ENCODE peak calls at places on chromosomes 16 and 17, in six cellular contexts. J, M, C, V, I and R are unnamed samples.

GRCh38 chr17:73320601-73321264 is 8.9 kb upstream of the CDC42EP4 start:
- DNase-seq in J (no peak), M (no peak), C (no peak), V (no peak), I (no peak), R (peak; percentile 60)

GRCh38 chr17:31560836-31561235 is 169.4 kb downstream of the RAB11FIP4 start:
- DNase-seq in J (no peak), M (no peak), C (no peak), V (no peak), I (no peak), R (no peak)

GRCh38 chr17:33052856-33053255 is 61.2 kb downstream of the SPACA3 start:
- DNase-seq in J (no peak), M (no peak), C (no peak), V (no peak), I (no peak), R (no peak)

GRCh38 chr17:61412860-61413653 is 13.4 kb downstream of the TBX2 start:
- DNase-seq in J (peak; percentile 63), M (no peak), C (no peak), V (peak; percentile 30), I (no peak), R (peak; percentile 35)

GRCh38 chr17:50146230-50146926 is 4.1 kb downstream of the PPP1R9B start:
- DNase-seq in J (no peak), M (no peak), C (no peak), V (no peak), I (no peak), R (no peak)

GRCh38 chr17:82031885-82032627 is 578 bp downstream of the RAC3 start:
- DNase-seq in J (no peak), M (peak; percentile 86), C (no peak), V (no peak), I (peak; percentile 31), R (no peak)

GRCh38 chr16:740764-741505 is at the start of gene CIAO3:
- DNase-seq in J (peak; percentile 94), M (peak; percentile 94), C (peak; percentile 93), V (peak; percentile 87), I (peak; percentile 96), R (peak; percentile 93)

GRCh38 chr17:59669944-59670343 is 37.3 kb downstream of the PTRH2 start:
- DNase-seq in J (no peak), M (no peak), C (no peak), V (no peak), I (no peak), R (no peak)

GRCh38 chr17:39761861-39762496 is 24.2 kb downstream of the GRB7 start:
- DNase-seq in J (no peak), M (no peak), C (no peak), V (no peak), I (no peak), R (no peak)

GRCh38 chr17:511001-511690 is 158.5 kb upstream of the RPH3AL start:
- DNase-seq in J (peak; percentile 74), M (no peak), C (no peak), V (no peak), I (no peak), R (no peak)

GRCh38 chr17:55414983-55415382 is 6.7 kb downstream of the MMD start:
- DNase-seq in J (no peak), M (no peak), C (no peak), V (no peak), I (no peak), R (no peak)

GRCh38 chr17:62929320-62929719 is 36.7 kb upstream of the TANC2 start:
- DNase-seq in J (no peak), M (no peak), C (no peak), V (no peak), I (no peak), R (no peak)

GRCh38 chr17:70048020-70048419 is 27.0 kb upstream of the KCNJ16 start:
- DNase-seq in J (no peak), M (no peak), C (no peak), V (no peak), I (no peak), R (no peak)

GRCh38 chr16:4392382-4393242 is 21.0 kb downstream of the VASN start:
- DNase-seq in J (no peak), M (no peak), C (peak; percentile 84), V (no peak), I (no peak), R (peak; percentile 94)

GRCh38 chr16:53775821-53776431 is 72.0 kb downstream of the FTO start:
- DNase-seq in J (no peak), M (no peak), C (no peak), V (peak; percentile 80), I (no peak), R (no peak)

GRCh38 chr16:1661826-1662225 is 16.3 kb upstream of the JPT2 start:
- DNase-seq in J (no peak), M (no peak), C (no peak), V (no peak), I (no peak), R (no peak)

GRCh38 chr16:81366316-81366932 is 51.7 kb downstream of the GAN start:
- DNase-seq in J (no peak), M (peak; percentile 58), C (no peak), V (no peak), I (peak; percentile 70), R (no peak)

GRCh38 chr17:78131172-78132085 is 858 bp downstream of the TMC8 start:
- DNase-seq in J (no peak), M (no peak), C (no peak), V (no peak), I (peak; percentile 70), R (peak; percentile 18)
- H3K4me3 ChIP-seq in J (peak overlapping the region; percentile 22), M (no peak overlapping the region), C (no peak overlapping the region), V (peak overlapping the region; percentile 1), I (peak overlapping the region; percentile 81), R (no peak overlapping the region)

DNA sequence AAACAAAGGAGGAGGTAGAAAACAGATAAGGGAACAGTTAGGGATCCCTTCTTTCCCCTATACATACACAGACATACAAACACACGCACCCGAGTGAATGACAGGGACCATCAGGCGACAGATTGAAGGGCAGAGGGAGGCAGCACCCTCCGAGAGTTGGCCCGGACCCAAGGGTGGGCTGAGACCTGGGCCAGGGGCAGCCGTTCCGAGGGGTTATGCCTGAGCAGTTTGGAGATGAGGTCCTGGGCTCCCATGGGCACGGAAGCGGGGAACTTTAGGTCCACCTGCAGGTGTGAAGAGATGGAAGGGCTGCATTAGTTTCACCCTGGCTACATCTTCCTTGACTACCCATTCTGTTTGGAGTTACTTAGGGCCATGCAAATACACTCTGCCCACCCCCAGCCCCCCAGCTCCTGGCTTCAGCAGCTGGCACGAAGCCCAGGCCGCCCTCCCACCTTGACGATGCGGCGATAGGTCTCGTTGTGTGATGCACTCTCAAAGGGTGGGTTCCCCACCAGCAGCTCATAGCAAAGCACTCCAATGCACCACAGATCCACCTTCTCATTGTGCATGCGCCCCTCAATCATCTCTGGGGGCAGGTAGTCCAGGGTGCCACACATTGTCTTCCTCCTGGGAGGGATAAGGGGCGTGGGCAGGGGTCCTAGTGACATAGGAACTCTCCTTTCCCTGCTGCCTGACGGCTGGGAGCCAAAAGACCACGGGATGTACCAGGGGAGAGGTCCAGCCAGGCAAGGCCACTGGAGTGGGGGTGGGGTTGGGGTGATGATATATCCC is 5.4 kb downstream of the AURKB start:
- DNase-seq in J (no peak), M (no peak), C (no peak), V (no peak), I (no peak), R (no peak)
- TF ChIP-seq CTCF in J (no peak), M (no peak), C (no peak), V (no peak), I (no peak), R (no peak)

GRCh38 chr16:35497399-35497798 is 2038.0 kb downstream of the TP53TG3F start:
- DNase-seq in J (no peak), M (no peak), C (no peak), V (no peak), I (no peak), R (no peak)

DNA sequence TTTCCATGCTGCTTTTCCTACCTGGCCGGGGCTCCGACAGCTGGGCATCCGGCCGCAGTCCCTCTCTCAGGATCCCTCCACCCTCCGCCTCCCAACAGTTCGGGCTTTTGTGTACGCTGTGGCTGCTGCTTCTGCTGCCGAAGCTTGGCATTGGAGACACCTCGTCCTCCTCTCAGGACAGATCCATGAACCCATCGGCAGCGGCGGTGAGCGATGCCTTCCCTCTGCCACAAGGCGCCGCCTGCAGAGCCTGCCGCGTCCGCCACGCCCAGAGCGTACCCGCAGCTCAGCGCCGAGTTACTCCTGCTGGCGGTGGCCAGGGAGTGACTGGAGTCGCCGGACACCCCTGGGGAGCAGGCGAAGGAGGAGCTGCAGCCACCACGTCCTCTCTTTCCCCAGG is 2032.8 kb downstream of the TP53TG3F start:
- DNase-seq in J (no peak), M (no peak), C (no peak), V (no peak), I (no peak), R (peak; percentile 46)
- H3K9me3 ChIP-seq in J (no peaks in the 10 kb centered on the region), M (no peaks in the 10 kb centered on the region), C (no peaks in the 10 kb centered on the region), V (no peaks in the 10 kb centered on the region), I (peaks cover 3% of the 10 kb centered on the region), R (no peaks in the 10 kb centered on the region)

DNA sequence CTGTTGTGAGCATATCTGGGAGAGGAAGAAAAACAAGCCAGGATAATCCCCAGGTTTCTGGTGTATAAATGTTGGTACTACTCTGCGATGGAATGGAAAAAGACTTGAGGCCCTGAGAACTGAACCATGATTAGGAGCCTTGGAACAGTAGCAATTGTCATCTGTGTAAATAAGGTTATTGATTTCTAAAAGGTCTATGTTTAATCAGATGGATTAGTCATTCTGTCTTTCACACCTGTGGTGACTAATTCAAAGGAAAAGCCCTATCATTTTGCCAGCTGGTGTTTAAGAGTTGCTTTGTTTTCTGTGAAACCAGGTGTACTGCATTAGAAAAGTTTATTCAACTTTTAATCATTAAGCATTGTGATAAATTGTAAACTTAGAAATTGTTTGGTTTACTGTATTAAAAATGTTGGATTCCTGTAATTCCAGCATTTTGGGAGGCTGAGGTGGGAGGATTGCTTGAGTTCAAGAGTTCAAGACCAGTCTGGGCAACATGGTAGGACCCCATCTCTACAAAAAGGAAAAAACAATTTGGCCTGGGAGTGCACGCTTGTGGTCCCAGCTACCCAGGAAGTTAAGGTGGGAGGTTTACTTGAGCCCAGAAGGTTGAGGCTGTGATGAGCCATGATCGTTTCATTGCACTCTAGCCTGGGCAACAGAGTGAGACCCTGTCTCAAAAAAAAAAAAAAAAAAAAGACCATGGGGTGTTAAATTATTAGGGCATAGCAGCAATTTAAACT is 29.0 kb upstream of the KPNB1 start:
- DNase-seq in J (no peak), M (no peak), C (no peak), V (no peak), I (no peak), R (no peak)
- H3K4me3 ChIP-seq in J (no peak overlapping the region), M (no peak overlapping the region), C (no peak overlapping the region), V (no peak overlapping the region), I (no peak overlapping the region), R (no peak overlapping the region)

DNA sequence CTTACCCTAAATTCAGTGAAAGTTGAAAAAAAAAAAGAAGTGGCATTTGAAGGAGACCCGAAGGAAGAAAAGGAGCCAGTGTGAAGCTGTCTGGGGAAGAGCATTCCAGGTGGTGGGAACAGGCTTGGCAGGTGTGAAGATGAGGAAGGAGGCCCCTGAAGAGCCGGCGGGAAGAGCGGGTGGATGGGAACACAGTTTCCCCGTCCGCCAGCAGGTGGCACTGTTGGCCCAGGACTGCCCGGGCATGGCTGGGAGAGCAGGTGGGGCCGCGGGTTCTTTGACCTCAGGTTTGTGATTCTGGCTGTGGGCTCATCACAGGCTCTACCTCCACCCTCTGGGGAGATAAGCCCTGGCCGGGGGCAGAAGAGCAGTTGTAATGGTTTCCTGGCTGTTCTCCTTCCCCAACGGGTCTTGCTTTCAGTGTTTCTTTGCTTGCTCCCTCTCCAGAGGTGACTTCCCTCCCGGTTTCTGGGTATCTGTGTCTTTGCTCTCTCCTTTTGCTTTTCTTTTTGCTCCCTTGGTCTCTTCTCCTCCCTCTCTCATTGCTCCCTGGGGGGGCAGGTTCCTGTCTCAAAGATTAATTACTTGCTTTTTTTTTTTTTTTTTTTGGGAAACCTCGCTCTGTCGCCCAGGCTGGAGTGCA is 32.3 kb downstream of the RAP1GAP2 start:
- DNase-seq in J (peak; percentile 76), M (peak; percentile 81), C (peak; percentile 77), V (peak; percentile 69), I (peak; percentile 87), R (peak; percentile 80)
- TF ChIP-seq CTCF in J (peak; percentile 86), M (peak; percentile 73), C (peak; percentile 80), V (peak; percentile 84), I (peak; percentile 88), R (peak; percentile 72)